ENCODE peak calls at places on chromosomes 4 and X, in seven cellular contexts. N is endothelial cell of umbilical vein, S is HepG2, Z is HCT116, D is K562, I is A549, G is H1. C is an unnamed sample.

GRCh38 chrX:74383611-74384010 is 37.7 kb upstream of the SLC16A2 start:
- DNase-seq in N (peak), S (peak), Z (peak), D (peak), I (peak), G (no peak), C (peak)

GRCh38 chr4:2356123-2357069 is 62.0 kb downstream of the ZFYVE28 start:
- DNase-seq in N (no peak), S (no peak), Z (no peak), D (no peak), I (no peak), G (no peak), C (no peak)

GRCh38 chrX:42443267-42443666 is 334.7 kb downstream of the PPP1R2C start:
- DNase-seq in N (no peak), S (no peak), Z (no peak), D (no peak), I (no peak), G (no peak), C (no peak)

GRCh38 chr4:143404555-143404954 is 67.9 kb downstream of the GAB1 start:
- DNase-seq in N (no peak), S (no peak), Z (no peak), D (no peak), I (no peak), G (no peak), C (no peak)

GRCh38 chr4:11497212-11497806 is 68.6 kb upstream of the HS3ST1 start:
- DNase-seq in N (no peak), S (no peak), Z (no peak), D (no peak), I (no peak), G (no peak), C (peak)

GRCh38 chr4:23881052-23881501 is 8.8 kb downstream of the PPARGC1A start:
- DNase-seq in N (no peak), S (peak), Z (no peak), D (no peak), I (no peak), G (no peak), C (peak)

GRCh38 chr4:95181446-95182306 is 367.1 kb downstream of the UNC5C start:
- DNase-seq in N (peak), S (no peak), Z (no peak), D (peak), I (no peak), G (no peak), C (no peak)

GRCh38 chr4:96352051-96352517 is 512.2 kb downstream of the PDHA2 start:
- DNase-seq in N (peak), S (peak), Z (peak), D (peak), I (peak), G (no peak), C (peak)

GRCh38 chrX:39850630-39851152 is 247.1 kb downstream of the BCOR start:
- DNase-seq in N (no peak), S (no peak), Z (no peak), D (peak), I (no peak), G (no peak), C (peak)

GRCh38 chrX:133415276-133416105 is at the start of gene GPC4:
- DNase-seq in N (no peak), S (no peak), Z (peak), D (no peak), I (peak), G (no peak), C (no peak)

GRCh38 chr4:106034751-106035150 is 139.5 kb downstream of the NPNT start:
- DNase-seq in N (no peak), S (no peak), Z (no peak), D (no peak), I (no peak), G (no peak), C (no peak)

GRCh38 chrX:40291553-40291952 is 193.8 kb upstream of the BCOR start:
- DNase-seq in N (no peak), S (no peak), Z (no peak), D (no peak), I (no peak), G (no peak), C (no peak)

GRCh38 chrX:12400218-12400617 is 261.9 kb downstream of the FRMPD4 start:
- DNase-seq in N (no peak), S (no peak), Z (no peak), D (no peak), I (no peak), G (no peak), C (no peak)

GRCh38 chrX:20042221-20042620 is 51.4 kb upstream of the BCLAF3 start:
- DNase-seq in N (no peak), S (no peak), Z (no peak), D (no peak), I (no peak), G (no peak), C (no peak)

GRCh38 chr4:92305148-92305877 is 1.5 kb downstream of the GRID2 start:
- DNase-seq in N (peak), S (no peak), Z (peak), D (peak), I (peak), G (peak), C (no peak)

GRCh38 chr4:165631208-165631894 is 241.7 kb upstream of the TLL1 start:
- DNase-seq in N (no peak), S (no peak), Z (no peak), D (no peak), I (no peak), G (no peak), C (no peak)

GRCh38 chr4:185662030-185662778 is 126.9 kb upstream of the PDLIM3 start:
- DNase-seq in N (no peak), S (no peak), Z (no peak), D (no peak), I (no peak), G (no peak), C (no peak)

GRCh38 chr4:56301181-56302076 is 85.9 kb downstream of the AASDH start:
- DNase-seq in N (peak), S (peak), Z (peak), D (peak), I (peak), G (peak), C (peak)

GRCh38 chr4:90443231-90443630 is 316.0 kb downstream of the CCSER1 start:
- DNase-seq in N (no peak), S (no peak), Z (no peak), D (no peak), I (no peak), G (no peak), C (no peak)

GRCh38 chrX:16589211-16589610 is 60.7 kb upstream of the S100G start:
- DNase-seq in N (peak), S (no peak), Z (no peak), D (no peak), I (peak), G (no peak), C (no peak)

GRCh38 chr4:75285837-75286236 is 228.4 kb downstream of the RCHY1 start:
- DNase-seq in N (no peak), S (no peak), Z (no peak), D (no peak), I (no peak), G (no peak), C (no peak)

GRCh38 chrX:152656087-152656486 is 18.4 kb downstream of the GABRQ start:
- DNase-seq in N (no peak), S (no peak), Z (no peak), D (no peak), I (no peak), G (no peak), C (no peak)

GRCh38 chrX:150036181-150036580 is 97.9 kb upstream of the EOLA2 start:
- DNase-seq in N (peak), S (peak), Z (no peak), D (no peak), I (peak), G (no peak), C (no peak)

GRCh38 chr4:80264352-80264647 is 2.2 kb upstream of the FGF5 start:
- DNase-seq in N (no peak), S (no peak), Z (no peak), D (no peak), I (no peak), G (no peak), C (no peak)

GRCh38 chr4:80266902-80267380 is 477 bp downstream of the FGF5 start:
- DNase-seq in N (peak), S (no peak), Z (no peak), D (peak), I (no peak), G (no peak), C (peak)

GRCh38 chr4:80266267-80266901 is at the start of gene FGF5:
- DNase-seq in N (peak), S (no peak), Z (no peak), D (peak), I (no peak), G (no peak), C (peak)

GRCh38 chr4:80264825-80265224 is 1.6 kb upstream of the FGF5 start:
- DNase-seq in N (no peak), S (no peak), Z (no peak), D (no peak), I (no peak), G (no peak), C (no peak)

DNA sequence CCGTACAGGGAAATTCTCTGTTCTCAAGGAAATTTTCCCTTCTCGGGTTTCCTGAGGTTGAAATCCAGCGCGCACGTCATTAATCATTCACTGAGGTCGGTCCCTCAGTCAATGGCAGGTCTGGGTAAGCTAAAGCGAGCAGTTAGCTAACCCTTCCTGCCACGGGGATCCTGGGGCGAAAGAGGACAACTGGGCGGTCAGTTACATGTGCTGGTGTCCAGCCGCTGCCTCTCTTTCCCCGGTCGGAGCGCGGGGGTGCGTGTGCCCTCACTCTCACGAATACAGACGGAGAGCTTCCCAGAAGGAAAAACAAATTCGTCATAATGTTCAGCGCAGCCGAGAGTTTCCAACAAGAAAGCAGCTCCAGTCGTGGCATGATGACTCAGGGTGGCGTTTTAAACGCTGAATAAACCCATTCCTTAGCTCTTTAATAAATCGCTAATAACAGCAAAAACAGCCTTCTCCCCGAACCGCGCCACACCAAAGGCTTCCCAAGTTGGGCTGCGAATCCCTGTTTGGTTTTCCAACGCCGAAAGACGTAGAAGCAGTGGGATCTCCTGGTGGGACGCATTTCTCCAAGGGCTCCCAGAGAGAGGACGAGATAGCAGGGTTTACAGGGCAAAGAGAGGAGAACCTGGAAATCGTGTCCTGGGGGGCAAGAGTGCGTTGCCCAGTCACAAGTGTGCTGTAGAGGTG is 745 bp upstream of the FGF5 start:
- DNase-seq in N (peak), S (no peak), Z (no peak), D (peak), I (no peak), G (no peak), C (peak)
- TF ChIP-seq MAX in N (no peak), S (no peak), Z (no peak), D (no peak), I (no peak), G (no peak), C (no peak)

GRCh38 chr4:53362093-53362492 is 3.8 kb downstream of the SCFD2 start:
- DNase-seq in N (no peak), S (no peak), Z (no peak), D (no peak), I (no peak), G (no peak), C (no peak)
- H3K4me3 ChIP-seq in N (no peak), S (no peak), Z (no peak), D (no peak), I (no peak), G (no peak), C (peak)

GRCh38 chrX:100643943-100644587 is at the start of gene SRPX2:
- DNase-seq in N (peak), S (no peak), Z (peak), D (peak), I (peak), G (no peak), C (peak)
- TF ChIP-seq POLR2A in N (peak), S (no peak), Z (no peak), D (no peak), I (no peak), G (no peak), C (no peak)

GRCh38 chr4:67446811-67447210 is 98.5 kb downstream of the CENPC start:
- DNase-seq in N (no peak), S (no peak), Z (no peak), D (no peak), I (no peak), G (no peak), C (no peak)
- TF ChIP-seq MAX in N (no peak), S (no peak), Z (no peak), D (no peak), I (no peak), G (no peak), C (no peak)

GRCh38 chr4:123856689-123857545 is 460.3 kb downstream of the SPRY1 start:
- DNase-seq in N (peak), S (peak), Z (no peak), D (no peak), I (peak), G (peak), C (peak)
- H3K4me3 ChIP-seq in N (no peak), S (peak), Z (no peak), D (no peak), I (no peak), G (no peak), C (no peak)

C was measured in NB4.